ENCODE peak calls at places on chromosomes 3 and 15, in nine cellular contexts. One of them, this sample, is unnamed.
A peak's percentile ranks its signal among the peaks of the same experiment; 100 is the strongest.

GRCh38 chr3:149536429-149536828 is 61.9 kb downstream of the TM4SF4 start:
- DNase-seq in dorsolateral prefrontal cortex: no peak
- DNase-seq in ACHN: no peak
- DNase-seq in GM23338: peak; percentile 78
- DNase-seq in T-helper 17 cell: no peak
- DNase-seq in fibroblast of gingiva: peak; percentile 48
- DNase-seq in stimulated activated CD4-positive, alpha-beta T cell treated with anti-CD3 and anti-CD28 coated beads, Interleukin-12 subunit alpha, Interleukin-12 subunit beta, amount 100 ng/mL, for 4 hours: no peak
- DNase-seq in EL: peak; percentile 28
- DNase-seq in astrocyte: peak; percentile 68
- DNase-seq in this sample: peak; percentile 74

GRCh38 chr3:15262021-15262420 is 56.0 kb downstream of the CAPN7 start:
- DNase-seq in ACHN: no peak
- DNase-seq in astrocyte: no peak
- DNase-seq in T-helper 17 cell: no peak
- DNase-seq in fibroblast of gingiva: no peak
- DNase-seq in stimulated activated CD4-positive, alpha-beta T cell treated with anti-CD3 and anti-CD28 coated beads, Interleukin-12 subunit alpha, Interleukin-12 subunit beta, amount 100 ng/mL, for 4 hours: no peak
- DNase-seq in dorsolateral prefrontal cortex: no peak
- DNase-seq in GM23338: no peak
- DNase-seq in EL: no peak
- DNase-seq in this sample: no peak

GRCh38 chr3:126737527-126737926 is 33.5 kb downstream of the CHCHD6 start:
- DNase-seq in GM23338: peak; percentile 56
- DNase-seq in fibroblast of gingiva: no peak
- DNase-seq in astrocyte: no peak
- DNase-seq in EL: no peak
- DNase-seq in stimulated activated CD4-positive, alpha-beta T cell treated with anti-CD3 and anti-CD28 coated beads, Interleukin-12 subunit alpha, Interleukin-12 subunit beta, amount 100 ng/mL, for 4 hours: no peak
- DNase-seq in dorsolateral prefrontal cortex: no peak
- DNase-seq in T-helper 17 cell: no peak
- DNase-seq in ACHN: no peak
- DNase-seq in this sample: no peak

GRCh38 chr3:37301980-37302379 is 127.6 kb upstream of the LRRFIP2 start:
- DNase-seq in EL: no peak
- DNase-seq in fibroblast of gingiva: no peak
- DNase-seq in stimulated activated CD4-positive, alpha-beta T cell treated with anti-CD3 and anti-CD28 coated beads, Interleukin-12 subunit alpha, Interleukin-12 subunit beta, amount 100 ng/mL, for 4 hours: no peak
- DNase-seq in dorsolateral prefrontal cortex: no peak
- DNase-seq in astrocyte: no peak
- DNase-seq in GM23338: peak; percentile 77
- DNase-seq in ACHN: no peak
- DNase-seq in T-helper 17 cell: no peak
- DNase-seq in this sample: no peak

GRCh38 chr3:40387895-40388254 is 891 bp downstream of the ENTPD3 start:
- DNase-seq in dorsolateral prefrontal cortex: no peak
- DNase-seq in stimulated activated CD4-positive, alpha-beta T cell treated with anti-CD3 and anti-CD28 coated beads, Interleukin-12 subunit alpha, Interleukin-12 subunit beta, amount 100 ng/mL, for 4 hours: no peak
- DNase-seq in T-helper 17 cell: no peak
- DNase-seq in EL: no peak
- DNase-seq in astrocyte: no peak
- DNase-seq in ACHN: no peak
- DNase-seq in fibroblast of gingiva: no peak
- DNase-seq in GM23338: peak; percentile 33
- DNase-seq in this sample: no peak

GRCh38 chr3:115830764-115831395 is 207.6 kb downstream of the GAP43 start:
- DNase-seq in dorsolateral prefrontal cortex: no peak
- DNase-seq in GM23338: no peak
- DNase-seq in stimulated activated CD4-positive, alpha-beta T cell treated with anti-CD3 and anti-CD28 coated beads, Interleukin-12 subunit alpha, Interleukin-12 subunit beta, amount 100 ng/mL, for 4 hours: no peak
- DNase-seq in T-helper 17 cell: no peak
- DNase-seq in fibroblast of gingiva: peak; percentile 3
- DNase-seq in EL: no peak
- DNase-seq in astrocyte: peak; percentile 32
- DNase-seq in ACHN: no peak
- DNase-seq in this sample: no peak

GRCh38 chr15:90036806-90037509 is 35.8 kb downstream of the ZNF710 start:
- DNase-seq in ACHN: no peak
- DNase-seq in stimulated activated CD4-positive, alpha-beta T cell treated with anti-CD3 and anti-CD28 coated beads, Interleukin-12 subunit alpha, Interleukin-12 subunit beta, amount 100 ng/mL, for 4 hours: no peak
- DNase-seq in fibroblast of gingiva: no peak
- DNase-seq in astrocyte: no peak
- DNase-seq in T-helper 17 cell: no peak
- DNase-seq in dorsolateral prefrontal cortex: no peak
- DNase-seq in GM23338: no peak
- DNase-seq in EL: no peak
- DNase-seq in this sample: peak; percentile 50

GRCh38 chr15:101059381-101060341 is 140.5 kb downstream of the LRRK1 start:
- DNase-seq in dorsolateral prefrontal cortex: peak; percentile 23
- DNase-seq in stimulated activated CD4-positive, alpha-beta T cell treated with anti-CD3 and anti-CD28 coated beads, Interleukin-12 subunit alpha, Interleukin-12 subunit beta, amount 100 ng/mL, for 4 hours: no peak
- DNase-seq in astrocyte: no peak
- DNase-seq in fibroblast of gingiva: no peak
- DNase-seq in T-helper 17 cell: no peak
- DNase-seq in EL: no peak
- DNase-seq in GM23338: no peak
- DNase-seq in ACHN: no peak
- DNase-seq in this sample: peak; percentile 32

GRCh38 chr3:185330644-185331043 is 32.3 kb upstream of the MAP3K13 start:
- DNase-seq in GM23338: peak; percentile 31
- DNase-seq in astrocyte: no peak
- DNase-seq in dorsolateral prefrontal cortex: no peak
- DNase-seq in T-helper 17 cell: no peak
- DNase-seq in EL: no peak
- DNase-seq in stimulated activated CD4-positive, alpha-beta T cell treated with anti-CD3 and anti-CD28 coated beads, Interleukin-12 subunit alpha, Interleukin-12 subunit beta, amount 100 ng/mL, for 4 hours: no peak
- DNase-seq in ACHN: no peak
- DNase-seq in fibroblast of gingiva: no peak
- DNase-seq in this sample: no peak

GRCh38 chr3:37935756-37936666 is 54.6 kb upstream of the VILL start:
- DNase-seq in ACHN: peak; percentile 86
- DNase-seq in stimulated activated CD4-positive, alpha-beta T cell treated with anti-CD3 and anti-CD28 coated beads, Interleukin-12 subunit alpha, Interleukin-12 subunit beta, amount 100 ng/mL, for 4 hours: no peak
- DNase-seq in dorsolateral prefrontal cortex: no peak
- DNase-seq in GM23338: peak; percentile 78
- DNase-seq in fibroblast of gingiva: peak; percentile 96
- DNase-seq in astrocyte: peak; percentile 98
- DNase-seq in EL: peak; percentile 98
- DNase-seq in T-helper 17 cell: no peak
- DNase-seq in this sample: no peak

GRCh38 chr3:84042717-84043116 is 916.1 kb upstream of the CADM2 start:
- DNase-seq in astrocyte: no peak
- DNase-seq in stimulated activated CD4-positive, alpha-beta T cell treated with anti-CD3 and anti-CD28 coated beads, Interleukin-12 subunit alpha, Interleukin-12 subunit beta, amount 100 ng/mL, for 4 hours: no peak
- DNase-seq in EL: no peak
- DNase-seq in dorsolateral prefrontal cortex: no peak
- DNase-seq in T-helper 17 cell: no peak
- DNase-seq in ACHN: no peak
- DNase-seq in fibroblast of gingiva: no peak
- DNase-seq in GM23338: no peak
- DNase-seq in this sample: no peak

GRCh38 chr15:35932541-35932940 is 386.6 kb upstream of the DPH6 start:
- DNase-seq in EL: no peak
- DNase-seq in ACHN: no peak
- DNase-seq in stimulated activated CD4-positive, alpha-beta T cell treated with anti-CD3 and anti-CD28 coated beads, Interleukin-12 subunit alpha, Interleukin-12 subunit beta, amount 100 ng/mL, for 4 hours: no peak
- DNase-seq in GM23338: no peak
- DNase-seq in T-helper 17 cell: no peak
- DNase-seq in astrocyte: no peak
- DNase-seq in fibroblast of gingiva: no peak
- DNase-seq in dorsolateral prefrontal cortex: no peak
- DNase-seq in this sample: no peak

GRCh38 chr15:94991718-94992117 is 760.4 kb downstream of the MCTP2 start:
- DNase-seq in dorsolateral prefrontal cortex: no peak
- DNase-seq in fibroblast of gingiva: no peak
- DNase-seq in ACHN: no peak
- DNase-seq in stimulated activated CD4-positive, alpha-beta T cell treated with anti-CD3 and anti-CD28 coated beads, Interleukin-12 subunit alpha, Interleukin-12 subunit beta, amount 100 ng/mL, for 4 hours: no peak
- DNase-seq in astrocyte: no peak
- DNase-seq in EL: no peak
- DNase-seq in T-helper 17 cell: no peak
- DNase-seq in GM23338: no peak
- DNase-seq in this sample: no peak

GRCh38 chr3:145899229-145899628 is 261.8 kb downstream of the PLOD2 start:
- DNase-seq in fibroblast of gingiva: peak; percentile 91
- DNase-seq in T-helper 17 cell: no peak
- DNase-seq in ACHN: no peak
- DNase-seq in astrocyte: no peak
- DNase-seq in GM23338: no peak
- DNase-seq in stimulated activated CD4-positive, alpha-beta T cell treated with anti-CD3 and anti-CD28 coated beads, Interleukin-12 subunit alpha, Interleukin-12 subunit beta, amount 100 ng/mL, for 4 hours: no peak
- DNase-seq in EL: no peak
- DNase-seq in dorsolateral prefrontal cortex: no peak
- DNase-seq in this sample: no peak

GRCh38 chr15:47788685-47789084 is 71.4 kb downstream of the SEMA6D start:
- DNase-seq in dorsolateral prefrontal cortex: no peak
- DNase-seq in astrocyte: no peak
- DNase-seq in fibroblast of gingiva: no peak
- DNase-seq in EL: no peak
- DNase-seq in GM23338: no peak
- DNase-seq in T-helper 17 cell: no peak
- DNase-seq in stimulated activated CD4-positive, alpha-beta T cell treated with anti-CD3 and anti-CD28 coated beads, Interleukin-12 subunit alpha, Interleukin-12 subunit beta, amount 100 ng/mL, for 4 hours: no peak
- DNase-seq in ACHN: no peak
- DNase-seq in this sample: no peak

GRCh38 chr3:96631050-96631449 is 183.3 kb upstream of the EPHA6 start:
- DNase-seq in T-helper 17 cell: no peak
- DNase-seq in stimulated activated CD4-positive, alpha-beta T cell treated with anti-CD3 and anti-CD28 coated beads, Interleukin-12 subunit alpha, Interleukin-12 subunit beta, amount 100 ng/mL, for 4 hours: no peak
- DNase-seq in fibroblast of gingiva: no peak
- DNase-seq in GM23338: no peak
- DNase-seq in EL: no peak
- DNase-seq in dorsolateral prefrontal cortex: no peak
- DNase-seq in astrocyte: no peak
- DNase-seq in ACHN: no peak
- DNase-seq in this sample: no peak

GRCh38 chr3:29249829-29250228 is 31.0 kb upstream of the RBMS3 start:
- DNase-seq in T-helper 17 cell: no peak
- DNase-seq in GM23338: no peak
- DNase-seq in astrocyte: no peak
- DNase-seq in ACHN: no peak
- DNase-seq in fibroblast of gingiva: no peak
- DNase-seq in dorsolateral prefrontal cortex: no peak
- DNase-seq in stimulated activated CD4-positive, alpha-beta T cell treated with anti-CD3 and anti-CD28 coated beads, Interleukin-12 subunit alpha, Interleukin-12 subunit beta, amount 100 ng/mL, for 4 hours: no peak
- DNase-seq in EL: no peak
- DNase-seq in this sample: no peak

GRCh38 chr3:8618950-8619349 is 25.6 kb downstream of the SSUH2 start:
- DNase-seq in dorsolateral prefrontal cortex: no peak
- DNase-seq in T-helper 17 cell: no peak
- DNase-seq in EL: no peak
- DNase-seq in astrocyte: no peak
- DNase-seq in fibroblast of gingiva: no peak
- DNase-seq in GM23338: no peak
- DNase-seq in ACHN: no peak
- DNase-seq in stimulated activated CD4-positive, alpha-beta T cell treated with anti-CD3 and anti-CD28 coated beads, Interleukin-12 subunit alpha, Interleukin-12 subunit beta, amount 100 ng/mL, for 4 hours: no peak
- DNase-seq in this sample: no peak

GRCh38 chr3:72738752-72739520 is 109.3 kb downstream of the SHQ1 start:
- DNase-seq in T-helper 17 cell: peak; percentile 67
- DNase-seq in stimulated activated CD4-positive, alpha-beta T cell treated with anti-CD3 and anti-CD28 coated beads, Interleukin-12 subunit alpha, Interleukin-12 subunit beta, amount 100 ng/mL, for 4 hours: peak; percentile 68
- DNase-seq in GM23338: peak; percentile 73
- DNase-seq in EL: peak; percentile 30
- DNase-seq in dorsolateral prefrontal cortex: no peak
- DNase-seq in fibroblast of gingiva: no peak
- DNase-seq in astrocyte: no peak
- DNase-seq in ACHN: no peak
- DNase-seq in this sample: no peak

GRCh38 chr3:137998643-137999042 is 11.3 kb upstream of the CLDN18 start:
- DNase-seq in astrocyte: no peak
- DNase-seq in fibroblast of gingiva: no peak
- DNase-seq in stimulated activated CD4-positive, alpha-beta T cell treated with anti-CD3 and anti-CD28 coated beads, Interleukin-12 subunit alpha, Interleukin-12 subunit beta, amount 100 ng/mL, for 4 hours: no peak
- DNase-seq in ACHN: no peak
- DNase-seq in dorsolateral prefrontal cortex: no peak
- DNase-seq in EL: no peak
- DNase-seq in GM23338: no peak
- DNase-seq in T-helper 17 cell: no peak
- DNase-seq in this sample: no peak

GRCh38 chr3:193883551-193883950 is 252.4 kb upstream of the HES1 start:
- DNase-seq in EL: peak; percentile 61
- DNase-seq in T-helper 17 cell: no peak
- DNase-seq in GM23338: no peak
- DNase-seq in astrocyte: peak; percentile 77
- DNase-seq in dorsolateral prefrontal cortex: no peak
- DNase-seq in stimulated activated CD4-positive, alpha-beta T cell treated with anti-CD3 and anti-CD28 coated beads, Interleukin-12 subunit alpha, Interleukin-12 subunit beta, amount 100 ng/mL, for 4 hours: no peak
- DNase-seq in fibroblast of gingiva: no peak
- DNase-seq in ACHN: peak; percentile 72
- DNase-seq in this sample: no peak

GRCh38 chr3:8445861-8446260 is 55.8 kb upstream of the LMCD1 start:
- DNase-seq in dorsolateral prefrontal cortex: no peak
- DNase-seq in astrocyte: peak; percentile 99
- DNase-seq in T-helper 17 cell: no peak
- DNase-seq in GM23338: no peak
- DNase-seq in EL: peak; percentile 87
- DNase-seq in ACHN: peak; percentile 72
- DNase-seq in stimulated activated CD4-positive, alpha-beta T cell treated with anti-CD3 and anti-CD28 coated beads, Interleukin-12 subunit alpha, Interleukin-12 subunit beta, amount 100 ng/mL, for 4 hours: no peak
- DNase-seq in fibroblast of gingiva: peak; percentile 85
- DNase-seq in this sample: no peak

GRCh38 chr3:24299236-24299635 is 195.4 kb downstream of the THRB start:
- DNase-seq in dorsolateral prefrontal cortex: no peak
- DNase-seq in T-helper 17 cell: no peak
- DNase-seq in astrocyte: no peak
- DNase-seq in GM23338: no peak
- DNase-seq in stimulated activated CD4-positive, alpha-beta T cell treated with anti-CD3 and anti-CD28 coated beads, Interleukin-12 subunit alpha, Interleukin-12 subunit beta, amount 100 ng/mL, for 4 hours: no peak
- DNase-seq in ACHN: peak; percentile 6
- DNase-seq in EL: peak; percentile 70
- DNase-seq in fibroblast of gingiva: no peak
- DNase-seq in this sample: no peak

GRCh38 chr15:79872358-79873017 is 24.3 kb downstream of the MTHFS start:
- DNase-seq in dorsolateral prefrontal cortex: no peak
- DNase-seq in T-helper 17 cell: peak; percentile 27
- DNase-seq in EL: peak; percentile 44
- DNase-seq in fibroblast of gingiva: no peak
- DNase-seq in GM23338: peak; percentile 28
- DNase-seq in ACHN: peak; percentile 4
- DNase-seq in stimulated activated CD4-positive, alpha-beta T cell treated with anti-CD3 and anti-CD28 coated beads, Interleukin-12 subunit alpha, Interleukin-12 subunit beta, amount 100 ng/mL, for 4 hours: no peak
- DNase-seq in astrocyte: peak; percentile 79
- DNase-seq in this sample: no peak

GRCh38 chr3:54846085-54846484 is 81.8 kb downstream of the LRTM1 start:
- DNase-seq in T-helper 17 cell: no peak
- DNase-seq in EL: no peak
- DNase-seq in GM23338: no peak
- DNase-seq in dorsolateral prefrontal cortex: no peak
- DNase-seq in astrocyte: no peak
- DNase-seq in stimulated activated CD4-positive, alpha-beta T cell treated with anti-CD3 and anti-CD28 coated beads, Interleukin-12 subunit alpha, Interleukin-12 subunit beta, amount 100 ng/mL, for 4 hours: no peak
- DNase-seq in ACHN: no peak
- DNase-seq in fibroblast of gingiva: no peak
- DNase-seq in this sample: no peak

GRCh38 chr3:12773724-12774105 is 14.7 kb upstream of the TMEM40 start:
- DNase-seq in GM23338: no peak
- DNase-seq in ACHN: no peak
- DNase-seq in T-helper 17 cell: no peak
- DNase-seq in stimulated activated CD4-positive, alpha-beta T cell treated with anti-CD3 and anti-CD28 coated beads, Interleukin-12 subunit alpha, Interleukin-12 subunit beta, amount 100 ng/mL, for 4 hours: no peak
- DNase-seq in fibroblast of gingiva: no peak
- DNase-seq in dorsolateral prefrontal cortex: no peak
- DNase-seq in EL: no peak
- DNase-seq in astrocyte: no peak
- DNase-seq in this sample: no peak

GRCh38 chr3:16399473-16399872 is 114.0 kb downstream of the RFTN1 start:
- DNase-seq in ACHN: peak; percentile 78
- DNase-seq in fibroblast of gingiva: peak; percentile 70
- DNase-seq in dorsolateral prefrontal cortex: no peak
- DNase-seq in T-helper 17 cell: no peak
- DNase-seq in astrocyte: peak; percentile 77
- DNase-seq in stimulated activated CD4-positive, alpha-beta T cell treated with anti-CD3 and anti-CD28 coated beads, Interleukin-12 subunit alpha, Interleukin-12 subunit beta, amount 100 ng/mL, for 4 hours: no peak
- DNase-seq in EL: peak; percentile 95
- DNase-seq in GM23338: peak; percentile 41
- DNase-seq in this sample: no peak

GRCh38 chr15:101277038-101277822 is at the start of gene SELENOS:
- DNase-seq in GM23338: peak; percentile 96
- DNase-seq in fibroblast of gingiva: peak; percentile 90
- DNase-seq in dorsolateral prefrontal cortex: peak; percentile 85
- DNase-seq in EL: peak; percentile 90
- DNase-seq in ACHN: peak; percentile 86
- DNase-seq in stimulated activated CD4-positive, alpha-beta T cell treated with anti-CD3 and anti-CD28 coated beads, Interleukin-12 subunit alpha, Interleukin-12 subunit beta, amount 100 ng/mL, for 4 hours: peak; percentile 93
- DNase-seq in astrocyte: peak; percentile 71
- DNase-seq in T-helper 17 cell: peak; percentile 85
- DNase-seq in this sample: peak; percentile 96

GRCh38 chr3:124126446-124127017 is 134.6 kb upstream of the ROPN1 start:
- DNase-seq in astrocyte: no peak
- DNase-seq in dorsolateral prefrontal cortex: no peak
- DNase-seq in EL: no peak
- DNase-seq in T-helper 17 cell: no peak
- DNase-seq in GM23338: no peak
- DNase-seq in fibroblast of gingiva: no peak
- DNase-seq in stimulated activated CD4-positive, alpha-beta T cell treated with anti-CD3 and anti-CD28 coated beads, Interleukin-12 subunit alpha, Interleukin-12 subunit beta, amount 100 ng/mL, for 4 hours: no peak
- DNase-seq in ACHN: no peak
- DNase-seq in this sample: no peak

GRCh38 chr3:15241341-15241740 is 35.3 kb downstream of the CAPN7 start:
- DNase-seq in dorsolateral prefrontal cortex: no peak
- DNase-seq in stimulated activated CD4-positive, alpha-beta T cell treated with anti-CD3 and anti-CD28 coated beads, Interleukin-12 subunit alpha, Interleukin-12 subunit beta, amount 100 ng/mL, for 4 hours: peak; percentile 37
- DNase-seq in EL: peak; percentile 20
- DNase-seq in GM23338: peak; percentile 46
- DNase-seq in astrocyte: no peak
- DNase-seq in ACHN: peak; percentile 19
- DNase-seq in T-helper 17 cell: peak; percentile 23
- DNase-seq in fibroblast of gingiva: no peak
- DNase-seq in this sample: peak; percentile 71

GRCh38 chr3:21620511-21621395 is 130.3 kb downstream of the ZNF385D start:
- DNase-seq in GM23338: no peak
- DNase-seq in stimulated activated CD4-positive, alpha-beta T cell treated with anti-CD3 and anti-CD28 coated beads, Interleukin-12 subunit alpha, Interleukin-12 subunit beta, amount 100 ng/mL, for 4 hours: no peak
- DNase-seq in ACHN: peak; percentile 43
- DNase-seq in fibroblast of gingiva: no peak
- DNase-seq in T-helper 17 cell: no peak
- DNase-seq in dorsolateral prefrontal cortex: no peak
- DNase-seq in astrocyte: peak; percentile 37
- DNase-seq in EL: peak; percentile 3
- DNase-seq in this sample: no peak